ENCODE peak calls at places on chromosomes 4 and X, in four cellular contexts. One of them, this sample, is unnamed.
A peak's percentile ranks its signal among the peaks of the same experiment; 100 is the strongest.

GRCh38 chr4:47215759-47216158 is 184.4 kb downstream of the GABRB1 start:
- DNase-seq in foreskin fibroblast: no peak
- DNase-seq in right lobe of liver: no peak
- DNase-seq in dorsolateral prefrontal cortex: no peak
- DNase-seq in this sample: no peak

GRCh38 chr4:145034727-145035211 is 63.2 kb downstream of the ANAPC10 start:
- DNase-seq in foreskin fibroblast: peak; percentile 42
- DNase-seq in right lobe of liver: no peak
- DNase-seq in dorsolateral prefrontal cortex: no peak
- DNase-seq in this sample: peak; percentile 20

GRCh38 chr4:36165256-36166005 is 78.9 kb downstream of the ARAP2 start:
- DNase-seq in foreskin fibroblast: no peak
- DNase-seq in right lobe of liver: no peak
- DNase-seq in dorsolateral prefrontal cortex: no peak
- DNase-seq in this sample: no peak

GRCh38 chr4:177441061-177441802 is 1.0 kb downstream of the AGA start:
- DNase-seq in foreskin fibroblast: no peak
- DNase-seq in right lobe of liver: no peak
- DNase-seq in dorsolateral prefrontal cortex: peak; percentile 11
- DNase-seq in this sample: no peak

GRCh38 chr4:40933272-40934053 is 183.7 kb downstream of the NSUN7 start:
- DNase-seq in foreskin fibroblast: no peak
- DNase-seq in right lobe of liver: no peak
- DNase-seq in dorsolateral prefrontal cortex: no peak
- DNase-seq in this sample: no peak

GRCh38 chr4:47287735-47288134 is 175.8 kb downstream of the COMMD8 start:
- DNase-seq in foreskin fibroblast: peak; percentile 12
- DNase-seq in right lobe of liver: no peak
- DNase-seq in dorsolateral prefrontal cortex: no peak
- DNase-seq in this sample: no peak

GRCh38 chr4:45331796-45332195 is 605.4 kb upstream of the GNPDA2 start:
- DNase-seq in foreskin fibroblast: no peak
- DNase-seq in right lobe of liver: no peak
- DNase-seq in dorsolateral prefrontal cortex: no peak
- DNase-seq in this sample: no peak

GRCh38 chr4:158760866-158761265 is 8.0 kb upstream of the FNIP2 start:
- DNase-seq in foreskin fibroblast: no peak
- DNase-seq in right lobe of liver: no peak
- DNase-seq in dorsolateral prefrontal cortex: no peak
- DNase-seq in this sample: no peak

GRCh38 chr4:76208005-76208765 is 5.4 kb downstream of the SCARB2 start:
- DNase-seq in foreskin fibroblast: peak; percentile 89
- DNase-seq in right lobe of liver: peak; percentile 89
- DNase-seq in dorsolateral prefrontal cortex: no peak
- DNase-seq in this sample: peak; percentile 70

GRCh38 chr4:61427099-61427817 is 227.1 kb downstream of the ADGRL3 start:
- DNase-seq in foreskin fibroblast: no peak
- DNase-seq in right lobe of liver: no peak
- DNase-seq in dorsolateral prefrontal cortex: no peak
- DNase-seq in this sample: no peak

GRCh38 chrX:56975611-56976010 is 19.7 kb downstream of the SPIN3 start:
- DNase-seq in foreskin fibroblast: no peak
- DNase-seq in right lobe of liver: no peak
- DNase-seq in dorsolateral prefrontal cortex: no peak
- DNase-seq in this sample: no peak
- TF ChIP-seq CTCF in foreskin fibroblast: no peak
- TF ChIP-seq CTCF in right lobe of liver: no peak
- TF ChIP-seq CTCF in dorsolateral prefrontal cortex: no peak
- TF ChIP-seq CTCF in this sample: no peak

GRCh38 chr4:136664988-136665387 is 867.3 kb downstream of the PCDH18 start:
- DNase-seq in foreskin fibroblast: no peak
- DNase-seq in right lobe of liver: no peak
- DNase-seq in dorsolateral prefrontal cortex: no peak
- DNase-seq in this sample: no peak

GRCh38 chr4:136670265-136670664 is 862.0 kb downstream of the PCDH18 start:
- DNase-seq in foreskin fibroblast: no peak
- DNase-seq in right lobe of liver: no peak
- DNase-seq in dorsolateral prefrontal cortex: no peak
- DNase-seq in this sample: no peak
- TF ChIP-seq CTCF in foreskin fibroblast: no peak
- TF ChIP-seq CTCF in right lobe of liver: no peak
- TF ChIP-seq CTCF in dorsolateral prefrontal cortex: no peak
- TF ChIP-seq CTCF in this sample: no peak

DNA sequence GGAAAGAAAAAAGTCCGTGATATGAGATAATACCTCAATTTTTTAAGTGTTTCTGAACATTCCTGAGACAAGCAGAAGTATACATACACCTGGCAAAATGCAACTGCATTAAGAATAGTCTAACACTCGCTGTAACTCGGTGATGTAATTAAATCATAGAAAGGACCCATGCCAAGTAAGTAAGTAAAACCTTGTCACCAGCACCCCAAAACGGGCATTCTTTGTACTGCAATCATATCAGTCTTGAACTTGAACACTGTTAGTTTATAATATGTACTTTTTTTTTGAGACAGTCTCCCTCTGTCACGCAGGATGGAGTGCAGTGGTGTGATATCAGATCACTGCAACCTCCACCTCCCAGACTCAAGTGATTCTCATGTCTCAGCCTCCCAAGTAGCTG is 47.4 kb downstream of the SMIM14 start:
- DNase-seq in foreskin fibroblast: no peak
- DNase-seq in right lobe of liver: no peak
- DNase-seq in dorsolateral prefrontal cortex: no peak
- DNase-seq in this sample: no peak
- TF ChIP-seq CTCF in foreskin fibroblast: no peak
- TF ChIP-seq CTCF in right lobe of liver: no peak
- TF ChIP-seq CTCF in dorsolateral prefrontal cortex: no peak
- TF ChIP-seq CTCF in this sample: no peak

DNA sequence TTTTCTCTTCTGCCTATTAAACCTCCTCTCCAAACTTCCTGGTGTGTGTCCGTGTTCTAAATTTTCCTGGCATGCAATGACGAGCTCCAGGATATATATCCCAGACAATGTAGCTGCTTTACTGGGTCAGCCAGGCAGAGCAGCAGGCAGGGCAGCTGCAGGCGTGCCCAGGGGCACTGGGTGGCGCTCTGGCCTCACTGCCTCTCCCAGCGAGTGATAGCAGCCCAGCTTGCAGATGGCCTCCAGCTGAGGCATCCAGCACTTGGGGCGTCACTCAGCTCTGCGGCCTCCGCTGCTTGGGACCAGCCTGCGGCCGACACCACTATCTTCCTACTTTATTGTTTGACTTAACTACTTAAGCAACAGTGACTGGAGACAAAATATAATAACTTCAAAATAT is 23.0 kb upstream of the UBA6 start:
- DNase-seq in foreskin fibroblast: no peak
- DNase-seq in right lobe of liver: no peak
- DNase-seq in dorsolateral prefrontal cortex: no peak
- DNase-seq in this sample: no peak
- TF ChIP-seq CTCF in foreskin fibroblast: peak; percentile 8
- TF ChIP-seq CTCF in right lobe of liver: no peak
- TF ChIP-seq CTCF in dorsolateral prefrontal cortex: no peak
- TF ChIP-seq CTCF in this sample: no peak

GRCh38 chr4:2715426-2715825 is 40.7 kb downstream of the TNIP2 start:
- DNase-seq in foreskin fibroblast: no peak
- DNase-seq in right lobe of liver: no peak
- DNase-seq in dorsolateral prefrontal cortex: no peak
- DNase-seq in this sample: no peak

GRCh38 chr4:2713337-2713736 is 42.8 kb downstream of the TNIP2 start:
- DNase-seq in foreskin fibroblast: no peak
- DNase-seq in right lobe of liver: no peak
- DNase-seq in dorsolateral prefrontal cortex: no peak
- DNase-seq in this sample: no peak

GRCh38 chr4:2714071-2714770 is 41.9 kb downstream of the TNIP2 start:
- DNase-seq in foreskin fibroblast: peak; percentile 73
- DNase-seq in right lobe of liver: peak; percentile 61
- DNase-seq in dorsolateral prefrontal cortex: no peak
- DNase-seq in this sample: no peak

GRCh38 chr4:2714918-2715317 is 41.2 kb downstream of the TNIP2 start:
- DNase-seq in foreskin fibroblast: no peak
- DNase-seq in right lobe of liver: no peak
- DNase-seq in dorsolateral prefrontal cortex: no peak
- DNase-seq in this sample: no peak

DNA sequence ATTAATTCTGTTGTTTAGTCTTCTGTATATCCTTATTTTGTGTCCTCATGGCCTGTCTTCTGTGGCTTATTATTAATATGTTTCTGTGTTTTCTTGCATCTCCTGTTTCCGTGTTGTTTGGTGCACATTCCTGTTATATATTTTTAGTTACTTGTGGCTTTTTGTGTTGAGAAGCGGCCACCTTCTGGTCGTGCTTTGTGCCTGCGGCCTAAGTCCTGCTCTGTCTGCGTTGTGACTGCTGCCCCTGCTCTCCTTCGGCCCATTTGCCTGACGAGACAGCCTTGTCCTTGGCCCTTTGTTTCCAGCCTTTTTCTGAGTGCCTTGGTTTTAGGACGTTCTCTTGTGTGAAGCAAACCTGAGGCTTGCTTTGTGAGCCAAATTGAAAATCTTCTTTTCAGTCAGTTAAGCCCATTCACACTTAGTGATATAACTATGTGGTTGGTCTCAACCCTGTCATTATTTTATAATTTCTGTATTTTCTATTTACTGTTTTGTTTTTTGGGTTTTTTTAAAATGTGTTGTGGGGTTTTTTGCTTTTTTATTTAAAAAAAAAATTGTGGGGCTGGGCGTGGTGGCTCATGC is 43.8 kb downstream of the TNIP2 start:
- DNase-seq in foreskin fibroblast: no peak
- DNase-seq in right lobe of liver: no peak
- DNase-seq in dorsolateral prefrontal cortex: no peak
- DNase-seq in this sample: no peak
- TF ChIP-seq CTCF in foreskin fibroblast: peak; percentile 2
- TF ChIP-seq CTCF in right lobe of liver: peak; percentile 5
- TF ChIP-seq CTCF in dorsolateral prefrontal cortex: no peak
- TF ChIP-seq CTCF in this sample: no peak

GRCh38 chr4:115228851-115229250 is 115.4 kb upstream of the NDST4 start:
- DNase-seq in foreskin fibroblast: no peak
- DNase-seq in right lobe of liver: no peak
- DNase-seq in dorsolateral prefrontal cortex: no peak
- DNase-seq in this sample: no peak

GRCh38 chr4:115229873-115230272 is 116.5 kb upstream of the NDST4 start:
- DNase-seq in foreskin fibroblast: no peak
- DNase-seq in right lobe of liver: no peak
- DNase-seq in dorsolateral prefrontal cortex: no peak
- DNase-seq in this sample: no peak

GRCh38 chr4:115233600-115233999 is 120.2 kb upstream of the NDST4 start:
- DNase-seq in foreskin fibroblast: no peak
- DNase-seq in right lobe of liver: no peak
- DNase-seq in dorsolateral prefrontal cortex: no peak
- DNase-seq in this sample: no peak

GRCh38 chr4:115234405-115235093 is 121.1 kb upstream of the NDST4 start:
- DNase-seq in foreskin fibroblast: no peak
- DNase-seq in right lobe of liver: no peak
- DNase-seq in dorsolateral prefrontal cortex: no peak
- DNase-seq in this sample: no peak
- TF ChIP-seq CTCF in foreskin fibroblast: no peak
- TF ChIP-seq CTCF in right lobe of liver: peak; percentile 8
- TF ChIP-seq CTCF in dorsolateral prefrontal cortex: no peak
- TF ChIP-seq CTCF in this sample: no peak

DNA sequence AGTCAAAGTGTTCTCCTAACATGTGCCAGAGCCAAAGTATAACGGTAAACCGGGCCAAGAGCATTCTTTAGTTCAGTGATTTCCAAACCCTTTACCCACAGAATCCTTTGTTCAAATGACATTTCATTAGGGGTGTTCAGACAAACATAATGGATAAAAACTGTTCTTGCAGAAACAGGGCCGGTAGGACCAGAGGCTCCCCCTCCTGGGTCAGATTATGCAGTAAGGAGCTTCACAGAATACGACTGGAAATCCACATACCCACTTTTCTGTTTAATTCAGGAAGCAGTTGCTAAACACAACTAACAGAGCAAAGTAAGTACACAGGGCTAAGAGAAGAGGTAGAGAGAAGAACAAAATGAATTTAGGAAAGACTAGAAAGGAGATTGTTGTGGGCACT is 46.6 kb upstream of the TMEM184C start:
- DNase-seq in foreskin fibroblast: no peak
- DNase-seq in right lobe of liver: no peak
- DNase-seq in dorsolateral prefrontal cortex: no peak
- DNase-seq in this sample: no peak
- TF ChIP-seq CTCF in foreskin fibroblast: no peak
- TF ChIP-seq CTCF in right lobe of liver: no peak
- TF ChIP-seq CTCF in dorsolateral prefrontal cortex: no peak
- TF ChIP-seq CTCF in this sample: peak; percentile 35

DNA sequence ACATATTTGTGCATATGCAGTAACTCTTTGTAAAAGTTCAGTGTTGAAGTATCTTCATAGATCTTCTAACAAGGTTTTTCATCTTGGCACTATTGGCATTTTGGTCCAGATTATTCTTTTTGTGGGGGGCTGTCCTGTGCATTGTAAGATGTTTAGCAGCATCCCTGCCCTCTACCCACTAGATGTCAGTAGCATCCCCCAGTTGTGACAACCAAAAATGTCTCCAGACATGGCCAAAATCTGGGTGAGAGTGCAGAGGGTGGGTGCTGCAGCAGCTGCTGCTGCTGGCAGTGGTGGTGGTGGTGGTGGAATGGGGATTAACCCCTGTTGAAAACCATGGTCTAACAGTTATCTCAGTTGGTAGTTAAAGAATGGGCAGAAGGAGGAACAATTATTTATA is 370.0 kb downstream of the GPAT3 start:
- DNase-seq in foreskin fibroblast: no peak
- DNase-seq in right lobe of liver: no peak
- DNase-seq in dorsolateral prefrontal cortex: no peak
- DNase-seq in this sample: no peak
- TF ChIP-seq CTCF in foreskin fibroblast: no peak
- TF ChIP-seq CTCF in right lobe of liver: no peak
- TF ChIP-seq CTCF in dorsolateral prefrontal cortex: no peak
- TF ChIP-seq CTCF in this sample: no peak